ENCODE peak calls at places on chromosomes 13 and 19, in four cellular contexts. Q, W, N and T are unnamed samples.

GRCh38 chr19:7921302-7921954 is 1.3 kb downstream of the SNAPC2 start:
- DNase-seq in Q (no peak), W (no peak), N (no peak), T (no peak)

GRCh38 chr19:14786421-14786851 is 8.1 kb upstream of the ADGRE2 start:
- DNase-seq in Q (peak; percentile 21), W (peak; percentile 71), N (no peak), T (no peak)

GRCh38 chr19:4516939-4517300 is 1.4 kb downstream of the PLIN4 start:
- DNase-seq in Q (no peak), W (peak; percentile 63), N (no peak), T (peak; percentile 54)

GRCh38 chr19:5057860-5058259 is 88.9 kb downstream of the KDM4B start:
- DNase-seq in Q (no peak), W (no peak), N (no peak), T (no peak)

GRCh38 chr19:49165865-49166301 is 8.3 kb downstream of the TRPM4 start:
- DNase-seq in Q (no peak), W (peak; percentile 58), N (no peak), T (no peak)

GRCh38 chr19:17951151-17952040 is 15.5 kb upstream of the KCNN1 start:
- DNase-seq in Q (no peak), W (no peak), N (no peak), T (no peak)

GRCh38 chr19:3801412-3802096 is 15.4 kb upstream of the MATK start:
- DNase-seq in Q (peak; percentile 43), W (peak; percentile 77), N (peak; percentile 4), T (peak; percentile 34)

GRCh38 chr13:38223093-38223492 is 126.6 kb upstream of the UFM1 start:
- DNase-seq in Q (no peak), W (no peak), N (peak; percentile 35), T (no peak)

GRCh38 chr19:41166888-41167804 is 25.9 kb upstream of the CYP2S1 start:
- DNase-seq in Q (no peak), W (no peak), N (no peak), T (no peak)

GRCh38 chr19:5949792-5950305 is 28.1 kb downstream of the RANBP3 start:
- DNase-seq in Q (peak; percentile 71), W (no peak), N (no peak), T (peak; percentile 65)

GRCh38 chr19:10727599-10728250 is 9.8 kb downstream of the DNM2 start:
- DNase-seq in Q (no peak), W (no peak), N (no peak), T (no peak)

GRCh38 chr13:27353166-27353583 is 71.2 kb upstream of the GTF3A start:
- DNase-seq in Q (no peak), W (no peak), N (peak; percentile 36), T (no peak)
- H3K4me3 ChIP-seq in Q (no peak overlapping the region), W (no peak overlapping the region), N (peak overlapping the region; percentile 36), T (no peak overlapping the region)

DNA sequence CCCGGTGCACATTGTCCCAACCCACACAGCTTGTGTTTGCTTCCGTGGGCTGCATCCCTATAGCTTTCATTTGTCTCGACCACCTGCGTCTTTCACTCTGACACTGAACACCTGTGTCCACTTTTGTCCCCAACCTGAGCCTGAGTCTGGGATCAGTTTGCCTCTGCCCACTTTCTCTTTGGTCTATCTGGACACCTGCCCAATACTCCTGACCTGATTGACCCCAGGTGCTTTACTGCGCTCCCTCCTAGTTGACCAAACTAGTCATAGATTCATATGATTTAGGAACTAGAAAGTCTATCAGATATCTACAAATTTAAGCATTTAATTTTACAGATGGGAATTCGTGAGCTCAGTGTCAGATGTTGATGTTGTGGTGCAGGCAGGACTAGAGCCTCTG is 209.9 kb downstream of the DCT start:
- DNase-seq in Q (no peak), W (no peak), N (no peak), T (no peak)
- H3K4me3 ChIP-seq in Q (no peak overlapping the region), W (no peak overlapping the region), N (no peak overlapping the region), T (no peak overlapping the region)

GRCh38 chr13:104949840-104950805 is 1585.3 kb downstream of the EFNB2 start:
- DNase-seq in Q (no peak), W (no peak), N (no peak), T (no peak)
- H3K4me3 ChIP-seq in Q (no peak overlapping the region), W (no peak overlapping the region), N (no peak overlapping the region), T (no peak overlapping the region)

GRCh38 chr13:67225252-67226159 is 4.6 kb downstream of the PCDH9 start:
- DNase-seq in Q (no peak), W (no peak), N (no peak), T (no peak)

GRCh38 chr13:67228031-67228430 is 2.1 kb downstream of the PCDH9 start:
- DNase-seq in Q (no peak), W (no peak), N (no peak), T (no peak)

GRCh38 chr13:67226686-67227085 is 3.5 kb downstream of the PCDH9 start:
- DNase-seq in Q (no peak), W (no peak), N (no peak), T (no peak)

GRCh38 chr13:67228909-67229308 is 1.2 kb downstream of the PCDH9 start:
- DNase-seq in Q (no peak), W (no peak), N (no peak), T (no peak)

GRCh38 chr13:67227131-67227983 is 2.8 kb downstream of the PCDH9 start:
- DNase-seq in Q (no peak), W (no peak), N (no peak), T (no peak)
- H3K4me3 ChIP-seq in Q (peak overlapping the region; percentile 81), W (peak overlapping the region; percentile 4), N (no peak overlapping the region), T (peak overlapping the region; percentile 87)

GRCh38 chr19:47097396-47098217 is 16.0 kb downstream of the ZC3H4 start:
- DNase-seq in Q (peak; percentile 63), W (peak; percentile 70), N (no peak), T (peak; percentile 50)
- H3K4me3 ChIP-seq in Q (peak overlapping the region; percentile 6), W (no peak overlapping the region), N (no peak overlapping the region), T (peak overlapping the region; percentile 47)

GRCh38 chr19:12766051-12766521 is 9.3 kb downstream of the HOOK2 start:
- DNase-seq in Q (peak; percentile 91), W (peak; percentile 92), N (peak; percentile 72), T (peak; percentile 90)
- H3K4me3 ChIP-seq in Q (peak overlapping the region; percentile 44), W (peak overlapping the region; percentile 14), N (peak overlapping the region; percentile 50), T (peak overlapping the region; percentile 64)

DNA sequence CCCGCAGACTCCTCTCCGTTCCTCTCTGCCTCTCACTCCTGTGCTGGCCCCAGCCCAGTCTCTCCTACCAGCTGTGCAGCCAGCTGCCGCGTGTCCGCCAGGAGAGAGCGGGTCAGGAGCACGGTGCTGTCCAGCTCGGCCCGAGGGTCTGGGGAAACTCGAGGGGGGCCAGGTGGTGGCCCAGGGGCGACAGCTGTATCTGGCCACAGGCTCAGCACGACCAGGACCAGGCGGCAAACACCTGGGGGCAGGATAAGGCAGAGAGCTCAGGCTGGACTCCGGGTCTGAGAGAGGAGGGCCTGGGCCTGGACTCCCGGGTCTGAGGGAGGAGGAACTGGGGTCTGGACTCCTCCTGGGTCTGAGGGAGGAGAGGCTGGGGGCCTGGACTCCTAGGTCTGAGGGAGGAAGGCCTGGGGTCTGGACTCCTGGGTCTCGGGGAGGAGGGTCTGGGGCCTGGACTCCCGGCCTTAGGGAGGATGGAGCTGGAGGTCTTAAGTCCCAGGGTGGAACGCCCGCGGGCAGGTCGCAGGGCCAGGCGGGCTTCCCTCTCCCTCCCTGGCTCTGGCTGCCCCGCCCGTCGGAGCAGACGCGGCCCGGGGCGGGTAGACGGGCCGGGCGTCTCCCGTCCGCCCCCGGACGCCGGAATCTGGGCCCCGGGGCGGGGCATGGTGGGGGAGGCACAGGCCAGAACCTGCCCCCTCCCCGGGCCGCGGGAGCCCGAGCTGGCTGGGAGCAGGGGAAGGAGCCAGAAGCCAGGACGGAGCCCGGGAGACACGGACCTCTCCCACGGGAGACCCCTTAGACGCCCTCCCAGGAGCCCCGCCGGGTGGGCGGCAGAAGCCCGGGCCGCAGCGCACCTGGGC is 1.3 kb downstream of the IL11 start:
- DNase-seq in Q (no peak), W (peak; percentile 68), N (peak; percentile 16), T (no peak)
- H3K4me3 ChIP-seq in Q (no peak overlapping the region), W (no peak overlapping the region), N (peak overlapping the region; percentile 83), T (peak overlapping the region; percentile 45)

GRCh38 chr19:954272-954671 is 28.4 kb downstream of the ARID3A start:
- DNase-seq in Q (no peak), W (no peak), N (no peak), T (no peak)

GRCh38 chr19:952049-952679 is 26.3 kb downstream of the ARID3A start:
- DNase-seq in Q (no peak), W (no peak), N (peak; percentile 22), T (no peak)

GRCh38 chr19:953501-954271 is 27.9 kb downstream of the ARID3A start:
- DNase-seq in Q (no peak), W (no peak), N (no peak), T (no peak)

GRCh38 chr19:954672-955494 is 29.0 kb downstream of the ARID3A start:
- DNase-seq in Q (no peak), W (no peak), N (no peak), T (no peak)

DNA sequence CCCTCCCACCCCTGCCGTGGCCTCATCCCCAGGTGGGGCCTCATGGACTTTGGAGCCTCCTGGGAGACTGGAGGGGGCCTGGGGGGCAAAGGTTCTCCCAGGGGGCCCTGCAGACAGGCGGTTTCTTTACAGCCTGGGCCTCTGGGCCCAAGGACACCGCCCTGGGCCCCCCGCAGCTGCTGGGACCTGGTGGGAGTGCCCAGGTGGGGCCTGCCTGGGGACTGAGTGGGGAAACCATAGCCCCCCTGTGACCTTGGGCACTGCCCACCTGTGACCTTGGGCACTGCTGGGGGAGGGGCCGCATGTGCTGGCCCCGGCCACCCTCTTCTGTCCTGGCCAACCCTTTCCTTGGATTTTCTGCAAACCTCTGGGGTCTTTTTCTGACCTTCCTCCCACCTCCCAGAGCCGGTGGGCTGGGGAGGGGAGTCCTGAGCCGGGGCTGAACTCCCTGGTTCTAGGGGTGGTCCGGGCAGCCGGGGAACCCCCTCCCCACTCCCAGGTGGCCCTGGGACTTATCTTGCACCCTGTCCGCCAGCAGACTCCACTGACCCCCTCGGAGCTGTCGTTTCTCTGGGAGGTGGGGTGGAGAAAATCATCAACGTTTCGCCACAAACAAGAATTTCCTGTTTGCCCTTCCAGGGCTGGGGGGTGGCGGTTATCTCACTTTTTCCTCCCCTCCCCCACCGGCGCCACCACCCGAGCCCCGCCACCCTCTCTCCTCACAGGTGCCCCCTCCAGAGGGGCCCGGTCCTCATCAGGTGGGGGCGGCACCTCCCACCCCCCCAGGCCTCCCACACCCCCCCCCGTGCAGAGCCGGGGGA is 27.1 kb downstream of the ARID3A start:
- DNase-seq in Q (no peak), W (no peak), N (no peak), T (no peak)
- H3K4me3 ChIP-seq in Q (no peak overlapping the region), W (no peak overlapping the region), N (no peak overlapping the region), T (no peak overlapping the region)

DNA sequence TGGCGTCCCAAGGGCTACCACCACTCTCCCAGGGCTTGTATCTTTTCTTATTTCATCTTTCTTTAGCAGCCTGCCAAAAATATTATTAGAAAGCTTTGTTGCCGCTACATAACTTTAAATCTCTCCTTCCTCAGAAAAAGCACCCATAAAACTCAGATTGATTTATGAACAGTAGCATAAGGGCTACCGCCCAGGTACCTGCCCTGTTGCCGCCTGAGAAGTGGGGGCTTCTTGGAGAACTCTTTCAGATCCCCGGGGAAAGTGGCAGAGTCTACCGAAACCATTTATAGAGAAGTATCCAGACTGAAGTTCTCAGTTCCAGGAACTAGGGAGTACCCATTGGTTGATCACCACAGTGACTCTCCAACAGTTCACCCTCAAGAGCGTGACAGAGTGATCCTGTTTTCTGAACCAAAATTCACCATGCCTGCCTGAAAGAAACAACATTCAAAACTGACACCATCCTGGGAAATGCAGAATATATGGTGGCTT is 697 bp upstream of the N4BP2L1 start:
- DNase-seq in Q (no peak), W (no peak), N (no peak), T (no peak)
- H3K4me3 ChIP-seq in Q (peak overlapping the region; percentile 74), W (peak overlapping the region; percentile 72), N (peak overlapping the region; percentile 66), T (peak overlapping the region; percentile 83)

DNA sequence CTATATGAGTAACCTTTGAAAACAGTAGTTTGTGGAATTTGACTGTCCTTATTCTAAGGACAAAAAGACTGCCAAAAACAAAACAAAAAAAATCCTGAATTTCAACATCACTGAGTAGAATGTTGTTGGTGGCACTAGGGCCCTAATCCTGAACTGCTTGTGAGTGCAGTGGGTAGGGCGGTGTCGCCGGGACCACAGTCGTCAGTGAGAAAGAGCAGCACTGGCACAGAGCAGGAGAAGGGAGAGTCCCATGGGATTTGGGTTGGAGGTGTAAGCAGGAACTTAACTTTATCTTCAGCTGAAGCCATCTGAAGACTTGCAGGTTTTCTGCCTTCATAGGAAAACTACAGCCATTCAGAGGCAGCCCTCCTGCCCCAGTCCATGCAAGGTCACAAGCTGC is 5.6 kb downstream of the PCID2 start:
- DNase-seq in Q (no peak), W (peak; percentile 16), N (no peak), T (no peak)
- H3K4me3 ChIP-seq in Q (no peak overlapping the region), W (no peak overlapping the region), N (no peak overlapping the region), T (peak overlapping the region; percentile 26)